ENCODE peak calls at places on chromosomes 13 and 19, in ten cellular contexts. V is tibial artery; N is fibroblast of pulmonary artery; D is neural crest cell; Q is AG09319; L is ecto neural progenitor cell; Z is germinal center; I is activated CD8-positive, alpha-beta memory T cell treated with anti-CD3 and anti-CD28 coated beads for 4 hours; M is activated naive CD4-positive, alpha-beta T cell treated with anti-CD3 and anti-CD28 coated beads for 36 hours; H is COR-L47. Y is an unnamed sample.

GRCh38 chr13:94390881-94391280 is 88.6 kb downstream of the DCT start:
- DNase-seq in V (no peak), Q (no peak), H (no peak), D (no peak), I (no peak), Z (no peak), L (no peak), N (peak), M (no peak), Y (no peak)

GRCh38 chr13:109036091-109036490 is 406.7 kb downstream of the MYO16 start:
- DNase-seq in D (no peak), Z (no peak), L (no peak), V (no peak), M (no peak), H (no peak), N (no peak), Q (no peak), I (no peak), Y (no peak)

GRCh38 chr19:13102666-13103584 is at the start of gene LYL1:
- DNase-seq in M (peak), D (no peak), H (no peak), I (no peak), Q (no peak), V (peak), Z (peak), N (peak), L (peak), Y (peak)

GRCh38 chr13:44249439-44249838 is 124.2 kb upstream of the SERP2 start:
- DNase-seq in V (peak), M (no peak), N (peak), L (peak), I (no peak), D (no peak), H (no peak), Q (no peak), Z (no peak), Y (no peak)

GRCh38 chr13:95771950-95772349 is 95.0 kb downstream of the DNAJC3 start:
- DNase-seq in V (no peak), I (no peak), H (no peak), Z (no peak), M (no peak), L (no peak), D (no peak), Q (no peak), N (no peak), Y (no peak)

GRCh38 chr13:101149735-101150380 is 266.4 kb downstream of the NALCN start:
- DNase-seq in D (no peak), H (no peak), M (no peak), L (no peak), Q (peak), I (no peak), Z (no peak), V (no peak), N (peak), Y (peak)

GRCh38 chr19:55336101-55336500 is 3.6 kb upstream of the KMT5C start:
- DNase-seq in V (no peak), Z (no peak), H (no peak), M (no peak), I (no peak), D (no peak), L (no peak), Q (no peak), N (no peak), Y (no peak)

GRCh38 chr13:32047088-32047487 is 15.5 kb downstream of the FRY start:
- DNase-seq in D (no peak), Z (no peak), I (no peak), L (no peak), Q (no peak), V (no peak), N (no peak), M (no peak), H (no peak), Y (no peak)

GRCh38 chr13:23889598-23890224 is 511 bp upstream of the MIPEP start:
- DNase-seq in M (no peak), N (no peak), Z (no peak), H (no peak), V (no peak), I (no peak), D (no peak), L (no peak), Q (no peak), Y (peak)

GRCh38 chr19:3471954-3472655 is 8.2 kb downstream of the SMIM24 start:
- DNase-seq in H (no peak), V (no peak), N (no peak), L (peak), I (no peak), D (peak), Q (no peak), Z (peak), M (peak), Y (no peak)

GRCh38 chr13:55563267-55563666 is 1577.5 kb upstream of the PRR20A start:
- DNase-seq in Q (no peak), N (no peak), M (no peak), Z (no peak), D (no peak), I (no peak), V (no peak), H (no peak), L (no peak), Y (no peak)

GRCh38 chr19:1252818-1253513 is 4.6 kb downstream of the MIDN start:
- DNase-seq in Z (peak), I (no peak), V (peak), H (peak), N (peak), M (peak), L (no peak), Q (peak), D (no peak), Y (no peak)

GRCh38 chr13:79815041-79815440 is 334.1 kb downstream of the NDFIP2 start:
- DNase-seq in M (no peak), D (no peak), H (no peak), Q (no peak), L (no peak), I (no peak), V (no peak), N (no peak), Z (no peak), Y (no peak)

GRCh38 chr19:35712529-35712909 is 5.3 kb upstream of the KMT2B start:
- DNase-seq in L (no peak), M (peak), Z (no peak), I (peak), D (no peak), V (no peak), N (no peak), H (no peak), Q (no peak), Y (no peak)

GRCh38 chr19:16561382-16561781 is 10.8 kb downstream of the SLC35E1 start:
- DNase-seq in D (no peak), V (no peak), L (no peak), Z (no peak), M (no peak), N (no peak), H (no peak), Q (no peak), I (no peak), Y (no peak)

GRCh38 chr13:19607523-19608078 is 25.9 kb upstream of the MPHOSPH8 start:
- DNase-seq in D (no peak), M (no peak), Z (no peak), V (no peak), I (no peak), L (no peak), H (no peak), N (no peak), Q (no peak), Y (no peak)

GRCh38 chr13:33771296-33771695 is 46.7 kb upstream of the RFC3 start:
- DNase-seq in Q (no peak), Z (no peak), L (no peak), I (no peak), M (no peak), N (no peak), D (no peak), V (no peak), H (no peak), Y (no peak)

GRCh38 chr19:18833141-18833476 is 1.4 kb downstream of the UPF1 start:
- DNase-seq in N (no peak), Z (no peak), H (no peak), Q (no peak), M (no peak), I (no peak), D (no peak), V (no peak), L (no peak), Y (no peak)

GRCh38 chr13:31545616-31546015 is 193.7 kb upstream of the RXFP2 start:
- DNase-seq in Q (no peak), D (no peak), M (no peak), H (no peak), N (peak), I (no peak), L (no peak), Z (no peak), V (no peak), Y (no peak)

GRCh38 chr19:511101-511841 is 4.0 kb downstream of the TPGS1 start:
- DNase-seq in Q (no peak), N (peak), D (no peak), H (peak), Z (peak), L (no peak), M (peak), I (peak), V (no peak), Y (peak)

GRCh38 chr19:15397236-15397635 is 17.6 kb upstream of the AKAP8 start:
- DNase-seq in H (no peak), Q (no peak), I (no peak), M (no peak), V (peak), D (no peak), L (no peak), Z (no peak), N (no peak), Y (no peak)

GRCh38 chr13:113342820-113343691 is 20.9 kb downstream of the GRTP1 start:
- DNase-seq in Q (no peak), N (no peak), H (no peak), V (no peak), L (no peak), D (no peak), Z (no peak), I (no peak), M (no peak), Y (no peak)

GRCh38 chr19:34985249-34986022 is 14.7 kb upstream of the GRAMD1A start:
- DNase-seq in D (no peak), N (peak), V (peak), H (no peak), Z (no peak), L (no peak), I (no peak), Q (no peak), M (peak), Y (no peak)

GRCh38 chr19:53068834-53069233 is 24.3 kb downstream of the ERVV-2 start:
- DNase-seq in H (no peak), V (no peak), M (no peak), N (no peak), Z (no peak), Q (no peak), L (no peak), D (no peak), I (no peak), Y (no peak)

GRCh38 chr13:55577847-55578210 is 1562.9 kb upstream of the PRR20A start:
- DNase-seq in N (no peak), L (no peak), H (no peak), D (no peak), Q (no peak), I (no peak), M (no peak), V (no peak), Z (no peak), Y (no peak)

GRCh38 chr19:32652893-32653625 is 21.9 kb downstream of the ANKRD27 start:
- DNase-seq in L (no peak), H (no peak), Z (no peak), V (no peak), Q (peak), I (no peak), M (no peak), N (peak), D (no peak), Y (no peak)

GRCh38 chr19:17424743-17425365 is 5.0 kb downstream of the MVB12A start:
- DNase-seq in M (peak), Z (peak), N (peak), L (peak), Q (no peak), D (peak), I (no peak), H (peak), V (no peak), Y (peak)

GRCh38 chr13:53201454-53202225 is 173.0 kb downstream of the OLFM4 start:
- DNase-seq in N (no peak), M (peak), D (peak), I (no peak), Q (no peak), L (peak), Z (no peak), H (no peak), V (no peak), Y (no peak)

GRCh38 chr13:63425131-63425530 is 2009.5 kb upstream of the PCDH20 start:
- DNase-seq in Q (no peak), L (no peak), D (no peak), V (no peak), Z (no peak), M (no peak), H (no peak), N (peak), I (no peak), Y (no peak)

GRCh38 chr19:18789883-18790565 is 1.1 kb downstream of the COMP start:
- DNase-seq in D (no peak), I (peak), Q (no peak), V (peak), M (peak), Z (peak), L (peak), H (peak), N (no peak), Y (no peak)

GRCh38 chr13:108426893-108427292 is 157.4 kb downstream of the TNFSF13B start:
- DNase-seq in L (no peak), H (no peak), D (no peak), M (no peak), V (no peak), Q (no peak), N (no peak), I (no peak), Z (no peak), Y (no peak)

GRCh38 chr13:40292536-40292935 is 373.9 kb downstream of the FOXO1 start:
- DNase-seq in N (no peak), M (no peak), D (no peak), H (no peak), L (no peak), I (no peak), V (no peak), Z (no peak), Q (no peak), Y (no peak)

GRCh38 chr13:110127986-110128511 is 178.9 kb downstream of the COL4A1 start:
- DNase-seq in V (no peak), Q (no peak), N (peak), I (no peak), D (no peak), M (no peak), H (no peak), Z (no peak), L (peak), Y (no peak)

GRCh38 chr13:78241278-78241919 is 322.8 kb upstream of the EDNRB start:
- DNase-seq in L (peak), Z (peak), D (peak), M (peak), N (peak), V (no peak), I (no peak), H (peak), Q (no peak), Y (peak)

GRCh38 chr19:5663904-5664303 is 16.4 kb downstream of the MICOS13 start:
- DNase-seq in N (no peak), L (no peak), V (no peak), D (no peak), Q (no peak), H (no peak), I (no peak), Z (no peak), M (no peak), Y (no peak)

GRCh38 chr13:89465366-89465765 is 1794.2 kb downstream of the SLITRK5 start:
- DNase-seq in L (no peak), Q (no peak), V (no peak), N (peak), D (no peak), Z (no peak), I (no peak), H (no peak), M (no peak), Y (no peak)

GRCh38 chr13:112693831-112694497 is 4.1 kb downstream of the ATP11A start:
- DNase-seq in N (peak), V (peak), Z (no peak), I (no peak), H (no peak), M (no peak), Q (peak), D (no peak), L (no peak), Y (no peak)

GRCh38 chr13:38898481-38898880 is 92.2 kb downstream of the STOML3 start:
- DNase-seq in Z (no peak), M (no peak), H (no peak), V (no peak), L (no peak), Q (no peak), D (no peak), I (no peak), N (no peak), Y (no peak)

GRCh38 chr13:44022196-44022595 is 142.5 kb downstream of the LACC1 start:
- DNase-seq in D (no peak), Q (no peak), M (no peak), I (no peak), H (no peak), V (no peak), L (no peak), N (no peak), Z (no peak), Y (no peak)

GRCh38 chr13:37642201-37642600 is 43.6 kb upstream of the POSTN start:
- DNase-seq in H (no peak), I (no peak), N (no peak), Q (no peak), Z (no peak), V (no peak), L (no peak), D (no peak), M (no peak), Y (no peak)